ENCODE peak calls at places on chromosomes 2 and 18, in ten cellular contexts. U is B cell; L is CD8-positive, alpha-beta T cell; Y is heart left ventricle; M is testis; T is AG10803; D is fibroblast of the aortic adventitia; Q is prostate gland; J is colonic mucosa; I is GM13976. Z is an unnamed sample.
A peak's percentile ranks its signal among the peaks of the same experiment; 100 is the strongest.

GRCh38 chr18:14947482-14948162 is 199.7 kb downstream of the ANKRD30B start:
- DNase-seq in J (no peak), Y (no peak), M (no peak), D (no peak), U (no peak), Q (peak; percentile 17), T (no peak), L (no peak), I (no peak), Z (no peak)

GRCh38 chr18:58522157-58522556 is 106.7 kb downstream of the ALPK2 start:
- DNase-seq in Y (no peak), D (no peak), Q (no peak), J (no peak), M (no peak), T (no peak), U (no peak), I (no peak), L (no peak), Z (no peak)

GRCh38 chr2:164979113-164979512 is 23.8 kb upstream of the SLC38A11 start:
- DNase-seq in Y (no peak), U (no peak), T (no peak), D (no peak), I (no peak), Q (no peak), J (no peak), M (no peak), L (no peak), Z (no peak)

GRCh38 chr2:205698556-205699282 is 16.4 kb downstream of the NRP2 start:
- DNase-seq in Y (no peak), Q (no peak), U (no peak), T (peak; percentile 69), D (peak; percentile 40), I (no peak), J (no peak), L (no peak), M (no peak), Z (no peak)

GRCh38 chr2:79086255-79086654 is 1.5 kb downstream of the REG1B start:
- DNase-seq in Q (no peak), D (no peak), J (no peak), L (no peak), Y (no peak), U (no peak), T (no peak), I (no peak), M (no peak), Z (no peak)

GRCh38 chr2:224110811-224111210 is 71.7 kb upstream of the SERPINE2 start:
- DNase-seq in M (no peak), L (no peak), D (no peak), U (no peak), Y (no peak), Q (no peak), T (no peak), I (no peak), J (no peak), Z (no peak)

GRCh38 chr2:170747921-170748320 is 22.3 kb upstream of the ERICH2 start:
- DNase-seq in M (no peak), D (peak; percentile 77), J (no peak), Y (no peak), L (no peak), Q (no peak), T (peak; percentile 17), I (no peak), U (no peak), Z (peak; percentile 42)

GRCh38 chr2:152396051-152396511 is 61.1 kb downstream of the FMNL2 start:
- DNase-seq in L (no peak), Q (no peak), U (no peak), Y (no peak), J (no peak), D (peak; percentile 63), T (peak; percentile 50), I (no peak), M (no peak), Z (peak; percentile 36)

GRCh38 chr2:69816923-69817542 is 12.4 kb upstream of the GMCL1 start:
- DNase-seq in D (peak; percentile 92), J (peak; percentile 86), Y (peak; percentile 65), T (peak; percentile 88), M (peak; percentile 90), L (peak; percentile 54), Q (peak; percentile 80), U (peak; percentile 79), I (peak; percentile 59), Z (peak; percentile 77)

GRCh38 chr18:9876523-9876866 is 9.3 kb upstream of the TXNDC2 start:
- DNase-seq in L (no peak), U (no peak), T (no peak), M (no peak), D (no peak), Y (no peak), Q (no peak), I (no peak), J (no peak), Z (no peak)

GRCh38 chr2:53724511-53724910 is 43.1 kb upstream of the CHAC2 start:
- DNase-seq in Q (no peak), T (peak; percentile 76), D (peak; percentile 54), J (no peak), U (no peak), I (no peak), M (no peak), Y (no peak), L (no peak), Z (peak; percentile 59)

GRCh38 chr2:42123426-42123825 is 45.7 kb upstream of the EML4 start:
- DNase-seq in L (no peak), Y (no peak), D (no peak), Q (no peak), U (no peak), T (no peak), I (no peak), M (no peak), J (no peak), Z (no peak)

GRCh38 chr2:234904785-234905184 is 47.0 kb upstream of the SH3BP4 start:
- DNase-seq in I (no peak), D (no peak), T (no peak), J (no peak), U (no peak), Y (no peak), L (no peak), M (no peak), Q (no peak), Z (no peak)

GRCh38 chr2:230865324-230865765 is 603 bp downstream of the ITM2C start:
- DNase-seq in T (no peak), I (no peak), Y (no peak), J (peak; percentile 69), M (no peak), Q (no peak), L (no peak), D (no peak), U (no peak), Z (no peak)

DNA sequence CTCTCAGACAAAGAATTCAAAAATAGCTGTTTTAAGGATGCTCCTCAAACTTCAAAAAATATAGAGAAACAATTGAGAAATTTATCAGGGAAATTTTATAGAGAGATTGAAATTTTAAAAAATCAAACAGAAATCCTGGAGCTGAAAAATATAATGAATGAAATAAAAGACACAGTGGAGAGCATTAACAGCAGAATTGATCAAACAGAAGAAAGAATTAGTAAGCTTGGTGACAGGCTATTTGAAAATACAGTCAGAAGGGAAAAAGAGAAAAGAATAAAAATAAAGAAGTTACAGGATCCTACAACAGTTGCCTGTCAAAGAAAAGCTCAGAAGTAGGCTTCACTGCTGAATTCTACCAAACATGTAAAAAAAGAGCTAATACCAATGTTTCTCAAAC is 293.8 kb upstream of the VWC2L start:
- DNase-seq in Q (no peak), T (no peak), L (no peak), Y (no peak), M (no peak), U (no peak), D (no peak), I (no peak), J (no peak), Z (no peak)
- TF ChIP-seq CTCF in Q (no peak), T (no peak), L (no peak), Y (no peak), M (no peak), U (no peak), D (no peak), I (no peak), J (no peak), Z (no peak)

GRCh38 chr2:174776223-174776622 is 12.0 kb upstream of the CHRNA1 start:
- DNase-seq in L (no peak), T (no peak), Y (no peak), I (no peak), D (no peak), U (no peak), J (no peak), M (no peak), Q (no peak), Z (no peak)
- TF ChIP-seq CTCF in L (peak; percentile 58), T (peak; percentile 23), Y (no peak), I (peak; percentile 14), D (peak; percentile 28), U (peak; percentile 30), J (no peak), M (no peak), Q (no peak), Z (peak; percentile 83)

DNA sequence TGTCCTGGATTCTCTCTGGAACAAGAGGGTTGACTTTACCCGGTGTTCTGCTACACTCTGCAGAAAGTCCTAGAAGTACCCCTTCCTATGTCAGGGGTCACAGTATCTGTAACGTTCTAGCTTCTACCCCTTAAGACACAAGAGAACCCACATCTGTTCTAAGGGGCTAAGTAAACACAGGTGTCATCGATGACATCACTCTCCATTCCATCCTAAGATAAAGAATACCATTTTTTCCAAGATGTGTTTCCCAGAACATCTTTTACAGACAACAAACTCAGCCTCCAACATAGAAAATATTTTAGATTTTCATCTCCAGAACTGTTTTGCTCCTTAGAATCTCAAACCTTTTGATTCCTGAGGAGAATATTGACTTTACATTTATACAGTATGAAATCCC is 239.1 kb downstream of the TRIB2 start:
- DNase-seq in J (no peak), M (no peak), U (no peak), I (no peak), T (no peak), Q (no peak), L (no peak), D (no peak), Y (no peak), Z (no peak)
- TF ChIP-seq CTCF in J (no peak), M (no peak), U (no peak), I (no peak), T (no peak), Q (no peak), L (no peak), D (no peak), Y (no peak), Z (no peak)

GRCh38 chr2:174748948-174749347 is 15.3 kb downstream of the CHRNA1 start:
- DNase-seq in U (peak; percentile 67), L (peak; percentile 59), I (peak; percentile 54), J (peak; percentile 69), T (peak; percentile 46), Q (peak; percentile 35), M (peak; percentile 74), Y (peak; percentile 29), D (peak; percentile 51), Z (peak; percentile 33)

GRCh38 chr2:174749793-174750192 is 14.5 kb downstream of the CHRNA1 start:
- DNase-seq in M (no peak), Q (no peak), D (no peak), U (peak; percentile 50), T (no peak), I (no peak), J (no peak), Y (no peak), L (no peak), Z (no peak)

GRCh38 chr2:174752403-174753037 is 11.8 kb downstream of the CHRNA1 start:
- DNase-seq in Y (no peak), D (peak; percentile 7), J (no peak), L (no peak), Q (no peak), M (no peak), T (no peak), I (peak; percentile 55), U (peak; percentile 44), Z (peak; percentile 46)

GRCh38 chr2:174753038-174753633 is 11.1 kb downstream of the CHRNA1 start:
- DNase-seq in U (peak; percentile 81), M (no peak), Q (no peak), J (no peak), I (no peak), Y (no peak), L (no peak), T (no peak), D (no peak), Z (no peak)

GRCh38 chr2:174750923-174751441 is 13.3 kb downstream of the CHRNA1 start:
- DNase-seq in I (no peak), T (no peak), Y (no peak), Q (no peak), L (no peak), M (no peak), U (peak; percentile 67), J (no peak), D (no peak), Z (no peak)
- TF ChIP-seq CTCF in I (no peak), T (no peak), Y (no peak), Q (no peak), L (no peak), M (no peak), U (peak; percentile 25), J (no peak), D (no peak), Z (no peak)